ENCODE peak calls at places on chromosomes 2 and 18, in eight cellular contexts. Z is Peyer's patch; C is breast epithelium; N is mesenchymal stem cell; J is neuronal stem cell; X is GM23248; F is CD4-positive, CD25-positive, alpha-beta regulatory T cell; V is tibial nerve. T is an unnamed sample. For H3K9me3, the result is how much of the 10 kb centered on the place peaks cover.

GRCh38 chr2:207008105-207008990 is 69.0 kb downstream of the CPO start:
- DNase-seq in J (peak), V (no peak), N (peak), X (peak), C (peak), Z (no peak), F (no peak), T (peak)

GRCh38 chr2:6556755-6557154 is 309.0 kb downstream of the CMPK2 start:
- DNase-seq in X (peak), C (no peak), J (no peak), V (no peak), N (peak), F (no peak), Z (no peak), T (no peak)

GRCh38 chr2:150919899-150920298 is 341.8 kb downstream of the RBM43 start:
- DNase-seq in F (no peak), J (no peak), X (peak), N (no peak), Z (no peak), V (no peak), C (no peak), T (no peak)

GRCh38 chr2:160328748-160329147 is 128.7 kb upstream of the ITGB6 start:
- DNase-seq in F (peak), Z (no peak), C (no peak), N (peak), J (no peak), V (no peak), X (no peak), T (no peak)

GRCh38 chr2:109166811-109167210 is 37.8 kb downstream of the SH3RF3 start:
- DNase-seq in C (no peak), F (no peak), X (peak), J (no peak), Z (no peak), V (no peak), N (peak), T (no peak)

GRCh38 chr2:152162141-152162540 is 13.4 kb downstream of the STAM2 start:
- DNase-seq in V (no peak), C (no peak), Z (no peak), F (no peak), N (no peak), X (no peak), J (no peak), T (no peak)

GRCh38 chr2:177187631-177188312 is 24.8 kb upstream of the HNRNPA3 start:
- DNase-seq in J (no peak), C (no peak), N (peak), V (no peak), F (no peak), Z (no peak), X (peak), T (no peak)

GRCh38 chr18:57585421-57585820 is 1.1 kb downstream of the FECH start:
- DNase-seq in X (peak), V (no peak), C (no peak), Z (no peak), F (no peak), J (peak), N (no peak), T (no peak)

GRCh38 chr2:29703336-29703735 is 218.1 kb downstream of the ALK start:
- DNase-seq in F (no peak), N (no peak), C (no peak), Z (no peak), X (no peak), J (no peak), V (no peak), T (no peak)

GRCh38 chr18:45009766-45010165 is 329.1 kb downstream of the SETBP1 start:
- DNase-seq in C (no peak), V (no peak), Z (no peak), N (no peak), X (no peak), F (no peak), J (no peak), T (no peak)

GRCh38 chr18:77711096-77711495 is 461.4 kb downstream of the GALR1 start:
- DNase-seq in N (no peak), C (no peak), J (no peak), X (peak), F (no peak), Z (no peak), V (no peak), T (no peak)

GRCh38 chr2:173079968-173080860 is 4.6 kb downstream of the MAP3K20 start:
- DNase-seq in X (peak), N (peak), Z (no peak), C (no peak), V (no peak), F (no peak), J (no peak), T (no peak)

GRCh38 chr2:197254776-197255521 is 55.6 kb downstream of the ANKRD44 start:
- DNase-seq in X (peak), F (no peak), Z (no peak), J (no peak), N (peak), V (no peak), C (no peak), T (no peak)

GRCh38 chr2:161133366-161133765 is 26.9 kb upstream of the TANK start:
- DNase-seq in C (no peak), F (no peak), X (no peak), V (no peak), J (no peak), Z (no peak), N (no peak), T (no peak)

GRCh38 chr2:207163815-207164747 is 1.7 kb downstream of the KLF7 start:
- DNase-seq in C (peak), X (peak), V (peak), N (peak), J (no peak), Z (peak), F (peak), T (no peak)

GRCh38 chr2:221716434-221717303 is 144.6 kb upstream of the EPHA4 start:
- DNase-seq in F (no peak), C (no peak), N (no peak), V (no peak), J (no peak), X (peak), Z (no peak), T (no peak)

GRCh38 chr18:70490008-70490933 is 201.4 kb downstream of the SOCS6 start:
- DNase-seq in Z (no peak), V (peak), N (peak), F (peak), C (no peak), X (peak), J (peak), T (peak)

GRCh38 chr2:30366199-30366691 is 80.8 kb upstream of the LCLAT1 start:
- DNase-seq in F (peak), N (peak), C (no peak), X (peak), V (no peak), J (no peak), Z (no peak), T (no peak)

GRCh38 chr2:130743278-130743677 is 12.1 kb upstream of the AMER3 start:
- DNase-seq in F (no peak), N (no peak), C (no peak), J (no peak), Z (no peak), V (no peak), X (no peak), T (no peak)

GRCh38 chr2:169365093-169365483 is 2.8 kb upstream of the LRP2 start:
- DNase-seq in F (peak), C (no peak), J (no peak), V (no peak), N (peak), Z (no peak), X (no peak), T (no peak)

GRCh38 chr18:7459851-7460774 is 107.0 kb upstream of the PTPRM start:
- DNase-seq in X (peak), V (no peak), N (no peak), J (no peak), F (no peak), Z (no peak), C (no peak), T (no peak)

GRCh38 chr18:24627644-24628315 is 167.3 kb downstream of the HRH4 start:
- DNase-seq in Z (no peak), J (no peak), V (no peak), F (no peak), N (peak), X (peak), C (no peak), T (no peak)

GRCh38 chr2:43566461-43566729 is 29.4 kb downstream of the THADA start:
- DNase-seq in X (no peak), V (no peak), J (no peak), Z (no peak), F (no peak), N (no peak), C (no peak), T (no peak)

GRCh38 chr18:43108882-43109281 is 6.6 kb downstream of the RIT2 start:
- DNase-seq in Z (no peak), V (no peak), F (no peak), J (no peak), X (no peak), N (peak), C (no peak), T (no peak)

GRCh38 chr2:76953733-76954347 is 568.3 kb downstream of the LRRTM4 start:
- DNase-seq in J (peak), F (peak), N (peak), Z (no peak), V (peak), C (no peak), X (peak), T (peak)

GRCh38 chr2:63007813-63008458 is 42.7 kb upstream of the OTX1 start:
- DNase-seq in F (no peak), C (no peak), N (no peak), V (no peak), Z (no peak), X (no peak), J (no peak), T (no peak)

GRCh38 chr2:237101118-237101979 is 15.7 kb downstream of the COPS8 start:
- DNase-seq in J (peak), F (no peak), Z (no peak), V (no peak), N (no peak), X (no peak), C (no peak), T (peak)

GRCh38 chr2:240983361-240983995 is 14.9 kb upstream of the SNED1 start:
- DNase-seq in F (peak), J (no peak), C (no peak), N (no peak), X (no peak), V (no peak), Z (no peak), T (no peak)

DNA sequence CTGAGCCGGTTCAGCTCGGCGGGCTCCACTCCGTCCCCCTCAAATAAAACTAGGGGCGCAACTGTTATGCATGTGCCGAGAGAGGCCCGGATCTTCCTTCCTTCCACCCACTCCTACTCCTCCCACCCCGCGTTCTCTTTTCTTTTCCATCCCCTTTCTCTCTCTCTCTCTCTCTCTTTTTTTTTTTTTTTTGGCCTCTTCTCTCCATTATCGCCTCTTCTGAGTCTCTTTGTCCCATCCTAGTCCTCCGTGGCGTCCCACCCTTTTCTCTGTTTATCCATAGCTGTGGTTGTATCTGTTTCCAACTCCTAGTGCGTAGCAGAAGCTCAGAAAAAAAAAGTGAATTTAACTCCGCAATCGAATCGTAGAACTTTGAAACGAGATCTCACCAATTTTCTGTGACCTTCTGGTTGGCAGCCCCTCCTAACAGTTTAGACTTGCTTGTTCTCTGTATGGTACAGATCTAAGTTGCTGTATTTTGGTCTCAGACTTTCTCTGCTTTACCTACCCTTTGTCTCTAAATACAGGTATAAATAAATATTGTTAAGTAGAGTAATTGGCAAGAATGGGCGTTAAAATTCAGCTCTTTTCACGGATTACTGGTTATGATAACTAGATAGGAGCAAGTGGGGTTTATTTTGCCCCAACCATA is 3.6 kb downstream of the RAX start:
- DNase-seq in V (no peak), C (no peak), X (no peak), N (no peak), Z (no peak), J (no peak), F (no peak), T (no peak)
- H3K9me3 ChIP-seq in V (under half), C (under half), X (under half), N (under half), Z (under half), J (under half), F (under half), T (under half)

GRCh38 chr2:16251511-16252205 is 311.3 kb downstream of the MYCN start:
- DNase-seq in C (no peak), F (no peak), V (no peak), X (no peak), J (no peak), N (no peak), Z (no peak), T (no peak)

GRCh38 chr2:16254356-16254965 is 314.1 kb downstream of the MYCN start:
- DNase-seq in X (no peak), N (no peak), Z (no peak), C (no peak), J (no peak), F (no peak), V (no peak), T (no peak)

GRCh38 chr2:16252251-16252650 is 311.9 kb downstream of the MYCN start:
- DNase-seq in F (no peak), Z (no peak), C (no peak), N (no peak), X (no peak), J (no peak), V (no peak), T (no peak)

GRCh38 chr2:16253291-16253690 is 312.9 kb downstream of the MYCN start:
- DNase-seq in F (no peak), Z (no peak), V (no peak), N (no peak), J (no peak), X (no peak), C (no peak), T (no peak)

GRCh38 chr2:16252891-16253290 is 312.5 kb downstream of the MYCN start:
- DNase-seq in J (no peak), Z (no peak), N (no peak), V (no peak), C (no peak), X (no peak), F (no peak), T (no peak)
- H3K9me3 ChIP-seq in J (under half), Z (under half), N (under half), V (under half), C (under half), X (under half), F (under half), T (under half)

GRCh38 chr2:82491591-82491990 is 1967.5 kb downstream of the SUCLG1 start:
- DNase-seq in N (no peak), J (no peak), Z (no peak), X (no peak), F (no peak), C (no peak), V (no peak), T (no peak)
- H3K9me3 ChIP-seq in N (under half), J (under half), Z (under half), X (under half), F (under half), C (under half), V (under half), T (under half)

DNA sequence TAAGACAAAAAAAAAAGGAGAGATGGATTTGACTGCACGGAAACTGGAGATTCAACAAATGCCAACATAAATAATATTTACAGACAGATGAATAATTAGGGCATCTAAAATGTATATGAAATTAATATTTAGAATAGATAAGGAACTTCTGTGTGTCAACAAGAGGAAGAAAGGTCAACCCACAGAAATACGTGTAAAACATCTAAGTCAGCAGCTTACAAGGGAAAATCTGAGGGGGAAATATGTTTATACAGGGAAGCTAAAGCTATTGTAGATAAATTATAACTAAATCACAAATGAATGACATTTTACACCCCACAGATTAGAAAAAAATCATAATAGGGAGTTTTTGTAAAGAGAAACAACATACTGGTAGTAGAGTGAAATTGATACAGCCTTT is 159.9 kb downstream of the PIEZO2 start:
- DNase-seq in J (no peak), X (no peak), N (no peak), C (no peak), F (no peak), Z (no peak), V (no peak), T (no peak)
- H3K9me3 ChIP-seq in J (under half), X (under half), N (under half), C (under half), F (under half), Z (under half), V (under half), T (under half)

T was measured in iPS DF 6.9.